ENCODE peak calls at places on chromosome X, in four cellular contexts. U, Q, C and Z are unnamed samples.

GRCh38 chrX:154918060-154918483 is 31.9 kb downstream of the F8A1 start:
- DNase-seq in U (no peak), Q (peak), C (no peak), Z (peak)

GRCh38 chrX:47634871-47635575 is 5.3 kb upstream of the CFP start:
- DNase-seq in U (no peak), Q (no peak), C (no peak), Z (peak)

GRCh38 chrX:19334945-19335626 is 8.6 kb upstream of the PDHA1 start:
- DNase-seq in U (no peak), Q (no peak), C (no peak), Z (no peak)

GRCh38 chrX:50697691-50698090 is 116.3 kb downstream of the SHROOM4 start:
- DNase-seq in U (no peak), Q (no peak), C (no peak), Z (no peak)

GRCh38 chrX:68146054-68146453 is 287.2 kb downstream of the OPHN1 start:
- DNase-seq in U (no peak), Q (no peak), C (no peak), Z (no peak)

GRCh38 chrX:47563801-47564315 is 2.9 kb downstream of the ARAF start:
- DNase-seq in U (no peak), Q (no peak), C (no peak), Z (no peak)

GRCh38 chrX:143854006-143854405 is 29.9 kb upstream of the UBE2NL start:
- DNase-seq in U (no peak), Q (no peak), C (no peak), Z (no peak)

GRCh38 chrX:153828308-153828707 is 2.0 kb downstream of the PDZD4 start:
- DNase-seq in U (no peak), Q (no peak), C (no peak), Z (no peak)

GRCh38 chrX:110759785-110760184 is 35.8 kb downstream of the CHRDL1 start:
- DNase-seq in U (no peak), Q (no peak), C (no peak), Z (no peak)

GRCh38 chrX:115952417-115953092 is 218.0 kb upstream of the AGTR2 start:
- DNase-seq in U (no peak), Q (no peak), C (no peak), Z (no peak)

GRCh38 chrX:16867947-16868346 is 2.2 kb downstream of the RBBP7 start:
- DNase-seq in U (no peak), Q (no peak), C (no peak), Z (no peak)

GRCh38 chrX:17738002-17738713 is 865 bp downstream of the SCML1 start:
- DNase-seq in U (peak), Q (peak), C (peak), Z (peak)

GRCh38 chrX:53263597-53264094 is 17.7 kb downstream of the IQSEC2 start:
- DNase-seq in U (no peak), Q (no peak), C (no peak), Z (no peak)

GRCh38 chrX:150326843-150327242 is 36.3 kb upstream of the MAMLD1 start:
- DNase-seq in U (no peak), Q (no peak), C (no peak), Z (no peak)

GRCh38 chrX:132677233-132677716 is 188.4 kb upstream of the MBNL3 start:
- DNase-seq in U (no peak), Q (no peak), C (no peak), Z (no peak)

GRCh38 chrX:28847423-28847822 is 260.2 kb downstream of the IL1RAPL1 start:
- DNase-seq in U (no peak), Q (no peak), C (no peak), Z (no peak)

GRCh38 chrX:11908371-11908770 is 150.3 kb downstream of the MSL3 start:
- DNase-seq in U (no peak), Q (no peak), C (no peak), Z (no peak)

GRCh38 chrX:18661273-18661672 is 10.6 kb downstream of the RS1 start:
- DNase-seq in U (no peak), Q (no peak), C (no peak), Z (no peak)

GRCh38 chrX:101550825-101551767 is 749 bp downstream of the ARMCX1 start:
- DNase-seq in U (no peak), Q (peak), C (no peak), Z (no peak)

GRCh38 chrX:154113729-154114128 is 16.2 kb upstream of the MECP2 start:
- DNase-seq in U (no peak), Q (no peak), C (no peak), Z (no peak)

GRCh38 chrX:8783100-8784098 is 17.8 kb downstream of the FAM9A start:
- DNase-seq in U (no peak), Q (no peak), C (no peak), Z (peak)

GRCh38 chrX:53950130-53950733 is 94.0 kb downstream of the PHF8 start:
- DNase-seq in U (no peak), Q (no peak), C (no peak), Z (no peak)

GRCh38 chrX:14927391-14927790 is 54.2 kb downstream of the MOSPD2 start:
- DNase-seq in U (no peak), Q (no peak), C (no peak), Z (no peak)